ENCODE peak calls at places on chromosomes 4 and X, in six cellular contexts. R is stimulated activated naive CD4-positive, alpha-beta T cell; S is stimulated activated CD4-positive, alpha-beta T cell treated with anti-CD3 and anti-CD28 coated beads, TNF-alpha, amount 100 ng/mL, for 4 hours; J is fibroblast of the aortic adventitia; G is WTC11; O is hepatic stellate cell. E is an unnamed sample.

GRCh38 chr4:19776021-19776459 is 475.7 kb upstream of the SLIT2 start:
- DNase-seq in R (no peak), S (no peak), J (peak), O (peak), G (no peak), E (no peak)

GRCh38 chr4:70721747-70722146 is at the start of gene RUFY3:
- DNase-seq in O (peak), G (no peak), R (no peak), J (peak), S (no peak), E (no peak)

GRCh38 chrX:38941675-38942074 is 140.4 kb downstream of the MID1IP1 start:
- DNase-seq in G (no peak), R (no peak), S (no peak), O (no peak), J (peak), E (no peak)

GRCh38 chrX:80808854-80809493 is 703 bp downstream of the BRWD3 start:
- DNase-seq in J (no peak), O (peak), S (peak), G (peak), R (peak), E (peak)

GRCh38 chr4:187940299-187940698 is 55.3 kb upstream of the ZFP42 start:
- DNase-seq in G (no peak), R (no peak), O (no peak), S (no peak), J (no peak), E (no peak)

GRCh38 chr4:94595013-94595412 is 143.3 kb downstream of the PDLIM5 start:
- DNase-seq in J (no peak), R (no peak), S (no peak), O (no peak), G (no peak), E (no peak)

GRCh38 chr4:804804-805203 is 21.1 kb downstream of the CPLX1 start:
- DNase-seq in J (no peak), G (no peak), O (no peak), R (no peak), S (no peak), E (no peak)

GRCh38 chrX:101460669-101461068 is 24.6 kb upstream of the ARMCX4 start:
- DNase-seq in O (no peak), G (no peak), S (no peak), R (no peak), J (no peak), E (no peak)

GRCh38 chr4:16155503-16156169 is 70.6 kb downstream of the TAPT1 start:
- DNase-seq in S (no peak), O (no peak), J (no peak), R (no peak), G (no peak), E (no peak)

GRCh38 chr4:101355767-101356702 is 8.7 kb upstream of the PPP3CA start:
- DNase-seq in S (no peak), R (no peak), G (no peak), J (peak), O (peak), E (no peak)

GRCh38 chr4:173753408-173753807 is 223.4 kb upstream of the HAND2 start:
- DNase-seq in O (no peak), S (no peak), R (no peak), J (no peak), G (no peak), E (no peak)

GRCh38 chr4:86939737-86940141 is 4.9 kb downstream of the AFF1 start:
- DNase-seq in R (no peak), G (no peak), S (no peak), J (no peak), O (no peak), E (no peak)

GRCh38 chr4:30722092-30722915 is 2.1 kb downstream of the PCDH7 start:
- DNase-seq in R (no peak), J (no peak), G (peak), O (no peak), S (no peak), E (no peak)

GRCh38 chr4:113832795-113833194 is 71.3 kb upstream of the CAMK2D start:
- DNase-seq in G (no peak), S (no peak), J (no peak), O (no peak), R (no peak), E (no peak)

E was measured in activated B cell treated with CpG ODN at 0.5 μM for 24 hours.